ENCODE peak calls at places on chromosomes 5 and 9, in six cellular contexts. B is foreskin fibroblast; I is AG04450; X is A673; K is WERI-Rb-1; C is CD8-positive, alpha-beta T cell. P is an unnamed sample.

GRCh38 chr5:81517462-81517861 is 123.5 kb upstream of the ACOT12 start:
- DNase-seq in B (peak; percentile 13), I (no peak), X (no peak), K (no peak), C (no peak), P (no peak)

GRCh38 chr9:127917603-127918002 is 762 bp upstream of the ST6GALNAC4 start:
- DNase-seq in B (no peak), I (no peak), X (no peak), K (no peak), C (peak; percentile 34), P (no peak)

GRCh38 chr5:116766470-116766947 is 191.9 kb upstream of the SEMA6A start:
- DNase-seq in B (no peak), I (no peak), X (peak; percentile 81), K (no peak), C (no peak), P (no peak)

GRCh38 chr9:88642333-88642732 is 107.4 kb downstream of the NXNL2 start:
- DNase-seq in B (no peak), I (no peak), X (no peak), K (no peak), C (no peak), P (no peak)

GRCh38 chr5:5906778-5907177 is 471.6 kb downstream of the MED10 start:
- DNase-seq in B (no peak), I (no peak), X (no peak), K (no peak), C (no peak), P (no peak)

GRCh38 chr5:67963789-67964519 is 251.6 kb upstream of the PIK3R1 start:
- DNase-seq in B (no peak), I (no peak), X (no peak), K (no peak), C (no peak), P (no peak)

GRCh38 chr9:89677696-89678393 is 73.0 kb downstream of the GADD45G start:
- DNase-seq in B (no peak), I (no peak), X (peak; percentile 43), K (peak; percentile 37), C (no peak), P (no peak)

GRCh38 chr5:33939863-33940262 is 3.7 kb downstream of the RXFP3 start:
- DNase-seq in B (peak; percentile 32), I (no peak), X (no peak), K (no peak), C (no peak), P (no peak)

GRCh38 chr9:136960212-136960937 is 8.3 kb downstream of the LCN12 start:
- DNase-seq in B (no peak), I (no peak), X (no peak), K (no peak), C (peak; percentile 51), P (no peak)

GRCh38 chr5:180637962-180638680 is 11.3 kb downstream of the FLT4 start:
- DNase-seq in B (no peak), I (no peak), X (no peak), K (no peak), C (no peak), P (no peak)

GRCh38 chr5:81213070-81213469 is 20.1 kb upstream of the CKMT2 start:
- DNase-seq in B (no peak), I (no peak), X (no peak), K (no peak), C (no peak), P (no peak)

GRCh38 chr5:12636209-12636608 is 732.0 kb upstream of the CTNND2 start:
- DNase-seq in B (no peak), I (no peak), X (no peak), K (no peak), C (no peak), P (no peak)

GRCh38 chr5:170268884-170269283 is 28.7 kb downstream of the LCP2 start:
- DNase-seq in B (no peak), I (no peak), X (no peak), K (no peak), C (no peak), P (no peak)

GRCh38 chr9:135479469-135480052 is at the start of gene PPP1R26:
- DNase-seq in B (no peak), I (no peak), X (no peak), K (peak; percentile 46), C (no peak), P (no peak)

GRCh38 chr5:143066556-143067281 is 296.5 kb downstream of the ARHGAP26 start:
- DNase-seq in B (no peak), I (no peak), X (peak; percentile 45), K (no peak), C (no peak), P (no peak)

GRCh38 chr9:22203371-22204138 is 194.4 kb upstream of the CDKN2B start:
- DNase-seq in B (no peak), I (no peak), X (no peak), K (no peak), C (no peak), P (no peak)

GRCh38 chr5:13566903-13567339 is 377.6 kb downstream of the DNAH5 start:
- DNase-seq in B (peak; percentile 24), I (no peak), X (no peak), K (no peak), C (no peak), P (no peak)

GRCh38 chr9:78692871-78693270 is 395.9 kb downstream of the PSAT1 start:
- DNase-seq in B (peak; percentile 58), I (no peak), X (no peak), K (no peak), C (no peak), P (no peak)

GRCh38 chr5:74056789-74057164 is 430.8 kb downstream of the ARHGEF28 start:
- DNase-seq in B (no peak), I (no peak), X (peak; percentile 13), K (peak; percentile 26), C (no peak), P (no peak)
- TF ChIP-seq CTCF in B (peak; percentile 53), I (peak; percentile 56), X (peak; percentile 33), K (peak; percentile 27), C (no peak), P (peak; percentile 60)

GRCh38 chr5:79853003-79853402 is 138.1 kb downstream of the MTX3 start:
- DNase-seq in B (no peak), I (no peak), X (no peak), K (no peak), C (no peak), P (peak; percentile 43)

GRCh38 chr5:79851694-79852006 is 139.4 kb downstream of the MTX3 start:
- DNase-seq in B (no peak), I (no peak), X (no peak), K (no peak), C (no peak), P (peak; percentile 2)

GRCh38 chr5:79850941-79851693 is 139.9 kb downstream of the MTX3 start:
- DNase-seq in B (no peak), I (no peak), X (no peak), K (no peak), C (no peak), P (peak; percentile 22)

GRCh38 chr5:79856456-79857055 is 134.5 kb downstream of the MTX3 start:
- DNase-seq in B (no peak), I (no peak), X (no peak), K (no peak), C (no peak), P (no peak)

DNA sequence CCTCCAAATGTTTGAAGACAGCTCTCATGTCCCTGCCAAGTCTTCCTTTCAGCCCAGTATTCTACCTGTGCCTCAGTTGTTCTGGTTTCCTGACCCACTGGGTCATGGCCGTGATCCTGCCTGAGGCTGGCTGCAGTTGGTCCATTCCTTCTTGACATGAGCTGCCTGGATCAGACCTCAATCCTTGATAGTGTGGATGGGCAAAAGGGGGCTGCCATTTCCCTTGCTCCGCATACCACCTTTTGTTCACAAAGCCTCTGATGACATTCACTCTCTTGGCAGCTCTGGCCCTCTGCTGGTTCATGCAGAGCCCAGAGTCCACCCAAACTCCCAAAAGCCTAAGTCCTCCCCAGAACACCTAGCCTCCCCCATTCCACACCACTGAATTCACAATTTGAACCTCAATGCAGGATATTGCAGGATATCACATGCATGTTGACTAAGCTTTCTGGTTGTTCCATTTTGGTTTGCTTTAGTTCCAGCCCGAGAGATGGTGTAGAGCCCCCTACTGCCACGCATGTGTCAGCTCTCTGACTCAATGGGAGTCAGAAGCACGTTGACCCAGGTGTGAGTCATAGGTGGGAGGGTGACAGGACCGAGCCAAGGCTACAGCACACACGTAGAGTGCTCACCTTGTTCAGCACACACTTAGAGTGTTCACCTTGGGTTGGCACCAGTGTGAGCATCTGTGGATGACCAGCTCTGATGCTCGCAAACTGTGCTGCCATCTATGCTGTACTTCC is 137.2 kb downstream of the MTX3 start:
- DNase-seq in B (no peak), I (no peak), X (no peak), K (no peak), C (no peak), P (peak; percentile 18)
- TF ChIP-seq CTCF in B (no peak), I (no peak), X (peak; percentile 15), K (no peak), C (no peak), P (no peak)

GRCh38 chr9:38371495-38371894 is 21.0 kb upstream of the ALDH1B1 start:
- DNase-seq in B (no peak), I (no peak), X (no peak), K (peak; percentile 73), C (no peak), P (no peak)
- TF ChIP-seq CTCF in B (peak; percentile 20), I (peak; percentile 44), X (no peak), K (peak; percentile 72), C (no peak), P (peak; percentile 39)

DNA sequence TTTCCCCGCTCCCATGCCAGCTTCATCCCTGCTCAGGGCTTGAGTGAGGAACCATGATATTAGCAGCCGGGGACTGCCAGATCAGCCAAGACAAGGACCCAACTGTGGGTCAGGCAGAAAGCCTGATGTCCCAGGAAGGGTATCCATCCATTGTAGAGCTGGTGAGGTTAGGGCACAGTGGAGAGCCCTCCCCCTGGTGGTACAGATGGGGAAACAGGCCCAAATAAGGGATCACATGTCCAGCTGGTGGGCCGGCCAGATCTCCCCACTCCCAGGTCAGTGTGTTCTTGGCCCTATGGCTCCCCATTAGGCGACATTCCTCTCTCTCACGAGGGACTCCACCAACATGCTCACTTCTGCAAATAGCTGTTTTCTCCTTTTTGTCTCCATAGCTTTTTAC is 9.0 kb downstream of the CDX1 start:
- DNase-seq in B (no peak), I (no peak), X (peak; percentile 42), K (peak; percentile 39), C (no peak), P (no peak)
- TF ChIP-seq CTCF in B (peak; percentile 45), I (peak; percentile 58), X (peak; percentile 66), K (peak; percentile 75), C (no peak), P (peak; percentile 68)